ENCODE peak calls at places on chromosomes 1 and 21, in seven cellular contexts. A, C, E, Z, P, T and I are unnamed samples.

GRCh38 chr1:77511440-77511840 is 171.0 kb downstream of the ZZZ3 start:
- DNase-seq in A (no peak), E (no peak), C (peak), P (no peak), Z (no peak), T (no peak), I (no peak)

GRCh38 chr1:182889997-182890396 is 50.9 kb downstream of the DHX9 start:
- DNase-seq in T (no peak), P (no peak), Z (no peak), C (no peak), E (peak), A (peak), I (no peak)

GRCh38 chr1:41240806-41241747 is 1.0 kb downstream of the SCMH1 start:
- DNase-seq in Z (no peak), C (peak), E (peak), P (peak), A (peak), T (peak), I (no peak)

GRCh38 chr1:17232759-17233661 is 15.9 kb upstream of the PADI3 start:
- DNase-seq in A (no peak), Z (no peak), C (peak), E (no peak), T (no peak), P (no peak), I (no peak)

GRCh38 chr1:171142451-171143121 is 42.5 kb upstream of the FMO2 start:
- DNase-seq in A (no peak), T (peak), P (no peak), Z (no peak), C (no peak), E (no peak), I (no peak)

GRCh38 chr1:112700290-112701226 is 6.4 kb downstream of the RHOC start:
- DNase-seq in C (peak), Z (peak), T (peak), P (peak), E (peak), A (peak), I (peak)

GRCh38 chr1:95115708-95116137 is 1.4 kb upstream of the TLCD4 start:
- DNase-seq in P (no peak), Z (no peak), T (no peak), E (no peak), A (peak), C (no peak), I (no peak)

GRCh38 chr1:245348626-245349025 is 193.8 kb downstream of the KIF26B start:
- DNase-seq in T (no peak), C (no peak), A (no peak), Z (no peak), P (no peak), E (no peak), I (no peak)

GRCh38 chr21:44510109-44510507 is 29.9 kb downstream of the KRTAP10-1 start:
- DNase-seq in A (no peak), C (no peak), E (no peak), T (no peak), Z (no peak), P (no peak), I (no peak)

GRCh38 chr1:151542710-151543129 is 2.6 kb downstream of the TUFT1 start:
- DNase-seq in P (no peak), A (no peak), T (no peak), C (peak), E (no peak), Z (no peak), I (peak)

GRCh38 chr1:69929278-69930057 is 275.9 kb downstream of the LRRC40 start:
- DNase-seq in E (no peak), A (no peak), C (peak), P (no peak), Z (no peak), T (no peak), I (no peak)

GRCh38 chr1:110630770-110631663 is 24.9 kb upstream of the KCNA2 start:
- DNase-seq in C (peak), A (peak), T (peak), E (peak), Z (no peak), P (peak), I (peak)

GRCh38 chr1:34684246-34684645 is 70.6 kb upstream of the GJB5 start:
- DNase-seq in Z (no peak), P (no peak), T (no peak), E (no peak), C (no peak), A (no peak), I (no peak)

GRCh38 chr1:71660417-71660816 is 579.6 kb upstream of the ZRANB2 start:
- DNase-seq in E (no peak), A (no peak), Z (no peak), T (no peak), P (no peak), C (peak), I (no peak)

GRCh38 chr1:39585933-39586332 is 9.3 kb upstream of the PABPC4 start:
- DNase-seq in E (no peak), Z (no peak), A (no peak), T (no peak), P (no peak), C (no peak), I (no peak)

GRCh38 chr1:53068314-53069084 is 6.5 kb downstream of the PODN start:
- DNase-seq in T (no peak), A (peak), Z (no peak), E (no peak), C (no peak), P (peak), I (peak)

GRCh38 chr1:8266436-8267165 is 51.3 kb upstream of the SLC45A1 start:
- DNase-seq in T (no peak), Z (no peak), P (no peak), A (no peak), E (no peak), C (no peak), I (peak)

GRCh38 chr1:92922378-92923035 is 38.8 kb downstream of the DIPK1A start:
- DNase-seq in Z (no peak), A (peak), P (no peak), C (peak), E (no peak), T (no peak), I (no peak)

GRCh38 chr1:198003468-198003867 is 86.3 kb downstream of the LHX9 start:
- DNase-seq in E (no peak), T (peak), C (no peak), Z (no peak), P (no peak), A (no peak), I (no peak)

GRCh38 chr1:156676820-156677615 is at the start of gene NES:
- DNase-seq in P (no peak), Z (no peak), E (no peak), A (peak), T (no peak), C (peak), I (peak)

GRCh38 chr1:219958875-219959417 is 30.6 kb upstream of the SLC30A10 start:
- DNase-seq in C (no peak), T (no peak), E (no peak), P (no peak), Z (no peak), A (no peak), I (no peak)

GRCh38 chr1:28668191-28668955 is at the start of gene GMEB1:
- DNase-seq in E (peak), C (peak), T (peak), A (peak), Z (no peak), P (peak), I (peak)
- H3K4me3 ChIP-seq in E (peak), C (peak), T (peak), A (peak), Z (peak), P (peak), I (peak)

GRCh38 chr1:247212012-247212411 is 40.2 kb upstream of the ZNF124 start:
- DNase-seq in T (no peak), C (peak), E (peak), A (peak), Z (no peak), P (no peak), I (no peak)

GRCh38 chr1:247211339-247211738 is 39.5 kb upstream of the ZNF124 start:
- DNase-seq in P (no peak), T (no peak), E (no peak), C (no peak), Z (no peak), A (no peak), I (no peak)

GRCh38 chr1:247210386-247211117 is 38.7 kb upstream of the ZNF124 start:
- DNase-seq in Z (peak), A (peak), E (peak), C (peak), P (peak), T (peak), I (peak)

GRCh38 chr1:247210062-247210385 is 38.2 kb upstream of the ZNF124 start:
- DNase-seq in P (no peak), C (no peak), T (no peak), A (no peak), Z (no peak), E (no peak), I (no peak)

GRCh38 chr1:247209306-247209900 is 37.6 kb upstream of the ZNF124 start:
- DNase-seq in A (peak), T (no peak), E (no peak), P (no peak), C (peak), Z (no peak), I (peak)
- H3K4me3 ChIP-seq in A (peak), T (peak), E (peak), P (peak), C (peak), Z (peak), I (peak)

GRCh38 chr21:37372127-37372731 is 5.7 kb downstream of the DYRK1A start:
- DNase-seq in P (no peak), E (no peak), T (no peak), C (no peak), A (peak), Z (no peak), I (no peak)

GRCh38 chr21:37369307-37369854 is 2.8 kb downstream of the DYRK1A start:
- DNase-seq in Z (no peak), P (no peak), C (peak), A (peak), T (no peak), E (peak), I (no peak)

GRCh38 chr21:37368536-37369279 is 2.1 kb downstream of the DYRK1A start:
- DNase-seq in A (peak), Z (no peak), E (no peak), T (no peak), C (peak), P (no peak), I (no peak)

GRCh38 chr21:37371041-37371397 is 4.4 kb downstream of the DYRK1A start:
- DNase-seq in E (no peak), Z (no peak), A (no peak), T (no peak), P (no peak), C (no peak), I (no peak)

DNA sequence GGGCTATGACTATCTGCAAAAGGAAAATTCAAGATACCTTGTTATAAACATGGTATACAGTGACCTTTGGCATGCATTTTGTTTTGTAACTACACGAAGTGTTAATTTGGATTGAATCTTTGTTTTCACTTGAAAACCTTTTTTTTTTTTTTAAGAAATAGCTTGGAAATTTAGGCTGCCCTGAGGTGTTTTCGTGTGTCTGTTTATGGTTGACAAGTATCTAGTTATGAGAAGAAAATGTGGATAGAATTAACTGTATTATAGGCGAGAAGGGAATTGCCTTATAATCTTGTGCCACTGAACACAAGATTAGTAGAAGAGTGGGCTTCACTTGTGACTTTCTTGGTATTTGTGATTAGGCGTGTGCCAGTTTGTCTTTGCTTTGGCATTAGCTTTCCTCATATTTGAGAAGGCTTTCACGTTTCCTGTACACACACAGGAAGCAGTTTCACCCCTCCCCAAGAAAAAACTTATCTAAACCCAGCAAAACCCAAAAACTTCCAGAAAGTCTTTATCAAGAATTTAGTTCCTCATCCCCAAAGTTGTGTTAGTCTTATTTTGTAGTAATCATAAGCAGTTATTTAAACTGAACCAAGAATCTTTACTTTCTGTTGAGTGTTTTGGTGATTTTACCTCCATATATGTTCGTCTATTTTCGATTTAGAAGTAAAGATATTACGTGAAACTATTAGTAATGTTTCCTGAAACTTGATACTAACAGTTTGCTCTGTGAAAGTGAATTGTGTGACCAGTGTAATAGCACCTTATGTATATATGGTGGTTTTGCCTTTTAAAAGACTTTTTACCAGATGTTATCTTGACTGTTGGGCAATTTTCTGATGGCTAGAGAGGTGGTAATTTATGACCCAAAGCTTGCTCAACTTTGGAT is 3.8 kb downstream of the DYRK1A start:
- DNase-seq in P (no peak), A (peak), E (peak), C (peak), Z (no peak), T (no peak), I (no peak)
- H3K4me3 ChIP-seq in P (peak), A (peak), E (peak), C (peak), Z (peak), T (peak), I (peak)

DNA sequence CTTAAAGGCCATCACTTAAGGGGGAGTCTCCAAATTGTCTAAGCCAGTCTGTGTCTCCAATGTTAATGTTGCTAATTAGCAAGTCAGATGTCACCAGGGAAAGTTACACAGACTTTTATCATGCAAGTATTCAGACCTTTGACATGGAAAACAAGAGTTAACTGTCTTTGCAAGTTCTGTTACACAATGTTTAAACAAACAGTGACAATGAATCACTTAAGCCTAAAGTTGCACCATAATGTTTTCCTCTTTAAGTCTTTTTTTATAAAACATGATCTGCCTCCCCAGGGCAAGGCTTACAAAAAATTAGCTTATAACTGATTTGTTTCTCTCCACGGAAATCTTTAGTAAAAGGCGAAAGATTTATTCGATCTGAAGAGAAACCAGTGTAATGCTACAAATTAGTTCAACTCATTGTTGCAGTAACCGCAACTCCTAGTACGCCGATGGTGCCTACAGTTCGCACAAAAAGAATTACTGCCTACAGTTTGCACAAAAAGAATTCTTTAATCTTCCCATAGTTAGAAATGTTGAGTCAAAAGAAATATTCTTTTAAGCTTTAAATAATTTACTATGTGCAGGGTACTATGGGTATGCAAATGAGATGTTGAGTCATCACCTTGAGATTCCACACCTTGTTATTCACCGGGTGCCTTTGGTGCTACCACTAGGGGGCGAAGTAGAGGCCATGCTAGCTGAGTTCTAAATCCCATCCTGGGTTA is 45.3 kb downstream of the HHAT start:
- DNase-seq in P (peak), E (peak), T (no peak), C (peak), A (peak), Z (no peak), I (peak)
- H3K4me3 ChIP-seq in P (no peak), E (no peak), T (no peak), C (peak), A (no peak), Z (no peak), I (no peak)

DNA sequence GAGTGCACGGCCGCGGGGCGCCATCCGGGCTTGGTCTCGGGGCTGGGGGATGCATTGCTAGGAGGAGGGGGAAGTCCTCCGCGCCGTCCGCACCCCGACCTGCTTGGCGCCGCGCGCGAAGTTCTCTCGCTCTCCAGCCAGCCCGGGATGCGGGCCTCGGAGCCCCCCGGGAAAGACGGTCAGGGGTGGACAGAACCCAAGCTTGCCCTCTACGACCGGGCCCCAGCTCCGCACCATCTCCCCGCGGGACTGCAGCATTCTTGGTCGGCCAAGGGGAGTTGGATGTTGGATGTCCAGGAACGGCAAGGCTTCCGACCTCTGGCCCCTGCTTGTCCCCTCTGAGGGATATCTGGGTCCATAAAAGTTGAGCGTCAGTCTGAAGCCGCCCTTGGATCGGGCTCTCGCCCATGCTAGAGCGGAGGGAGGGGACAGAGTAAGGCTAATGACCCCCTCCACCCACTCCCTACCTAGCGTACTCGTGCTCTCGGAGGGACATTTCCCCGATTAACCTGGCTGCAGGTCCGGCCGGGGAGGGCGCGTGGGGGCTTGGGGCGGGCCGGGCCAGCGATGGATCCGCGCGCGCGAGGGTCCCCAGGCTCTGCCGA is 522 bp downstream of the DISP3 start:
- DNase-seq in Z (no peak), C (no peak), A (no peak), T (no peak), E (no peak), P (no peak), I (no peak)
- H3K4me3 ChIP-seq in Z (peak), C (peak), A (peak), T (peak), E (peak), P (peak), I (peak)